ENCODE peak calls at places on chromosomes 12 and 14, in six cellular contexts. C is stomach, O is esophagus muscularis mucosa, F is GM23338, Z is SK-N-SH, L is HCT116. D is an unnamed sample.

GRCh38 chr12:47903927-47904646 is 707 bp downstream of the VDR start:
- DNase-seq in C (peak), O (no peak), F (peak), Z (no peak), L (peak), D (no peak)

GRCh38 chr14:39179042-39179441 is 4.0 kb downstream of the PNN start:
- DNase-seq in C (no peak), O (no peak), F (no peak), Z (no peak), L (no peak), D (no peak)

GRCh38 chr14:41016213-41016612 is 590.5 kb upstream of the LRFN5 start:
- DNase-seq in C (no peak), O (no peak), F (peak), Z (no peak), L (no peak), D (no peak)

GRCh38 chr12:87529386-87529785 is 499.8 kb downstream of the C12orf50 start:
- DNase-seq in C (no peak), O (no peak), F (no peak), Z (no peak), L (no peak), D (no peak)

GRCh38 chr12:106243620-106244019 is 4.2 kb downstream of the CKAP4 start:
- DNase-seq in C (no peak), O (no peak), F (no peak), Z (no peak), L (no peak), D (no peak)

GRCh38 chr14:87049886-87050820 is 942.8 kb downstream of the GALC start:
- DNase-seq in C (no peak), O (no peak), F (peak), Z (peak), L (no peak), D (no peak)

GRCh38 chr12:95986635-95987535 is 9.3 kb downstream of the HAL start:
- DNase-seq in C (no peak), O (peak), F (peak), Z (no peak), L (no peak), D (no peak)

GRCh38 chr12:76634074-76634570 is 74.6 kb upstream of the OSBPL8 start:
- DNase-seq in C (no peak), O (no peak), F (peak), Z (peak), L (no peak), D (no peak)

GRCh38 chr14:33035795-33036194 is 97.1 kb downstream of the NPAS3 start:
- DNase-seq in C (no peak), O (no peak), F (no peak), Z (no peak), L (no peak), D (no peak)

GRCh38 chr12:101607894-101608293 is 13.1 kb downstream of the MYBPC1 start:
- DNase-seq in C (peak), O (no peak), F (no peak), Z (no peak), L (no peak), D (no peak)

GRCh38 chr14:72545411-72546311 is 348.2 kb downstream of the DPF3 start:
- DNase-seq in C (no peak), O (no peak), F (no peak), Z (no peak), L (no peak), D (no peak)

GRCh38 chr12:96401061-96401871 is 1.0 kb upstream of the CDK17 start:
- DNase-seq in C (no peak), O (no peak), F (peak), Z (peak), L (peak), D (no peak)

GRCh38 chr14:71193663-71194062 is 286.4 kb downstream of the PCNX1 start:
- DNase-seq in C (no peak), O (no peak), F (peak), Z (no peak), L (no peak), D (no peak)

GRCh38 chr14:56299306-56299984 is 181.2 kb downstream of the PELI2 start:
- DNase-seq in C (no peak), O (no peak), F (peak), Z (no peak), L (no peak), D (no peak)

GRCh38 chr12:43882578-43883178 is 46.8 kb downstream of the TMEM117 start:
- DNase-seq in C (no peak), O (no peak), F (peak), Z (peak), L (peak), D (peak)

GRCh38 chr12:109779382-109779781 is 53.8 kb downstream of the TRPV4 start:
- DNase-seq in C (no peak), O (no peak), F (no peak), Z (no peak), L (no peak), D (no peak)

GRCh38 chr12:132465269-132466190 is 24.4 kb upstream of the FBRSL1 start:
- DNase-seq in C (no peak), O (no peak), F (no peak), Z (no peak), L (no peak), D (no peak)

GRCh38 chr12:100826323-100826722 is 31.7 kb downstream of the ANO4 start:
- DNase-seq in C (peak), O (no peak), F (peak), Z (no peak), L (peak), D (no peak)

GRCh38 chr12:89117448-89118034 is 234.8 kb downstream of the DUSP6 start:
- DNase-seq in C (peak), O (no peak), F (no peak), Z (no peak), L (peak), D (no peak)

GRCh38 chr12:118704517-118704916 is 276.8 kb upstream of the SRRM4 start:
- DNase-seq in C (no peak), O (no peak), F (peak), Z (peak), L (no peak), D (no peak)

GRCh38 chr12:98820005-98820404 is 174.9 kb downstream of the APAF1 start:
- DNase-seq in C (no peak), O (no peak), F (peak), Z (no peak), L (no peak), D (no peak)

GRCh38 chr12:17062296-17063061 is 456.5 kb upstream of the LMO3 start:
- DNase-seq in C (no peak), O (no peak), F (no peak), Z (no peak), L (no peak), D (peak)

GRCh38 chr14:69260979-69261605 is 1.1 kb downstream of the GALNT16 start:
- DNase-seq in C (peak), O (no peak), F (peak), Z (peak), L (no peak), D (no peak)

GRCh38 chr14:99862111-99862510 is 68.9 kb downstream of the EML1 start:
- DNase-seq in C (no peak), O (peak), F (no peak), Z (no peak), L (no peak), D (no peak)

GRCh38 chr12:86143162-86143561 is 113.0 kb downstream of the MGAT4C start:
- DNase-seq in C (no peak), O (no peak), F (no peak), Z (no peak), L (no peak), D (no peak)

GRCh38 chr12:508795-509194 is 49.1 kb downstream of the B4GALNT3 start:
- DNase-seq in C (peak), O (no peak), F (no peak), Z (no peak), L (no peak), D (no peak)

GRCh38 chr14:70257526-70257925 is 68.8 kb upstream of the SLC8A3 start:
- DNase-seq in C (no peak), O (no peak), F (peak), Z (no peak), L (peak), D (peak)

GRCh38 chr12:130916251-130916911 is 37.3 kb upstream of the ADGRD1 start:
- DNase-seq in C (peak), O (peak), F (peak), Z (peak), L (peak), D (peak)
- TF ChIP-seq POLR2AphosphoS5 in C (no peak), O (peak), F (no peak), Z (no peak), L (no peak), D (no peak)

DNA sequence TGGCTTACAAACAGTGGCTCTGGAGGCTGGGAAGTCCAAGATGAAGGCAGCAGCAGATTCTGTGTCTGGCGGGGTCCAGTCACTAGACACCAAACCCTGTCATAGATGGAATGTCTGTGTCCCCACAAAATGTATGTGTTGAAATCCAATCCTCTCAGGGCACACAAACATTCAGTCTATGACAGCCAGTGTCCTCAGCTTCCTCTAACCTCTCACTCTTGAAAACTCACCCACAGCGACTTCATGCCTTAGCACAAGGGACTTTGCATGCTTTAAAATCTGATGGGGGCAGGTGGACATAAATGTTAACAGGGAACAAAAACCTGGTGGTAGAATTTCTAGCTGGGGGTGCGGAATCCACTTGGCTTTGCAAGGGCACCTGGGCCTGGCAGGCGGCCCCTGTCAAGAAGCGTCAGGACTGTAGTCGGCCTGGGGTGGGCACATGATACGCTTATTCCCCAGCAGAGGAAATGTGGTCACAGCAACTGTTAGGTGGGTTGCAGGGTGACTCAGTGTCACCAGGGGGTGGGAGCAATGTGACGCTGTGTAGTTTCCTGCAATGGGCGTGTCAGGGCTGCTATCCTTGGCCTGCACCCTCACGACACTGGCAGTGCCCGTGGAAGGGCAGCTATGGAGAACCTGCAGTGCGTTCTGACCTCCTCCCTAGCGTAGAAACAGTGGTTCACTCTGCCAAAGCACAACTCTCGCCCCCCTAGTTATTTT is 17.7 kb downstream of the RIN3 start:
- DNase-seq in C (no peak), O (no peak), F (no peak), Z (no peak), L (no peak), D (no peak)
- H3K4me3 ChIP-seq in C (no peak), O (no peak), F (no peak), Z (no peak), L (no peak), D (no peak)

DNA sequence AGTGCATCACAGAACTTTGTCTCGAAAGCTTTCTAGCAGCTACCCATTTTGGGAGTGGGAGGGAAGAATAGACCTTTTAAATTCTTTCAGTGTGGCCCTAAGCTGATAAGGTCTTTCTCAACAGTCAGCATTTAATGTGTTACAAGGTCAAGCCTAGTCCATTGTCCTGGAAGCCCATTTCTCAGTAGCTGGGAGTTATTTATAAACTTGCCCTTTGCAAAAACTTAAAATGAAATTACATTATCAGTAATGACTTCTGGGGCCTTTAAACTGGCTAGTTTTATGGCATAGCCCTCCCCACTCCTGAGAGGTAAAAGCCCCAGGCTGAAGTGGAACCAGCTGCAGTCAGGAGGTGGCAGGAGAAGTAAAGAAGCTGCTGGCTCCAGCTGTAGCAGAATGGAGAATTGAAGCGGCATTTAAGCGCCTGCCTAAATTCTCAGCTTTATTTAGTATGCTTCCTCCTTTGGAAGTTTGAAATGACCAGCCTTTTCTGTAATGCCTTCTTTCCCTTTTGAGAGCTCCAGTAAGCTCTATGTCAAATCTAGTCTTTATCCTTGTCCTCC is 12.4 kb downstream of the COPZ1 start:
- DNase-seq in C (no peak), O (no peak), F (no peak), Z (no peak), L (no peak), D (no peak)
- TF ChIP-seq POLR2AphosphoS5 in C (no peak), O (no peak), F (no peak), Z (no peak), L (no peak), D (no peak)

DNA sequence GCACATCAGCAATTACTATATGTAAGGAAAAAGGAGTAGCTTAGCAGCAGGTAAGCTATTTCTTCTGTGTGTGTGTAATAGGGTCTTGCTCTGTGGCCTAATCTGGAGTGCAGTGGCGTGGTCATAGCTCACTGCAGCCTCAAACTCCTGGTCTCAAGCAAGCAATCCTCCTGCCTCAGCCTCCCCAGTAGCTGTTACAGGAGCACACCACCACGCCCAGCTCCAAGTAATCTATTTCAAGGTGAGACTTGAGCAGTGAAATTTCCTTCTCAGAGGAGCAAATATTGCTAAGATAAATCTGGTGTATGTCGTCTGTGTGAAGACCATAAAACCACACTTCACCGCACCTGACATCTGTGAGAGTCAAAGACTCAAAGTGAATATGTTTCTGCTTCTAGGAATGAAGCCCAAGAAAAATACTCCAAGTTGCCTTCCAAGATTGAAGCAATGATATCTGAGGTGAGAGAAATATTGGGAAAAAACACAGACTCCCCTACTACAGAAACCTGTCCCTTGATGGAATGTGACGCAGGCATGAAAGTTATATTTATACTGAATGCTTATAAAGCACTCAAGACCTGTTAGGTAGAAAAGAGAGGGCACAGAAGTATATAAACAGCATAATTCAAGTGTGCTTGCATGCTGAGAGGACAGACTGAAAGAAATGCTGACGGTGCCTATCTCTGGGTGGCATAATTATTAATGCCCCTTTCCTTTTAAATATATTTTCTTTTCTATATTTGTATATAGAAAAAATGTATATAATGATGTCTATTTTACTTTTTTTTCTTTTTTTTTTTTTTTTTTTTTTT is 2.5 kb upstream of the SELPLG start:
- DNase-seq in C (no peak), O (no peak), F (no peak), Z (no peak), L (no peak), D (no peak)
- H3K4me3 ChIP-seq in C (no peak), O (no peak), F (no peak), Z (no peak), L (no peak), D (no peak)

GRCh38 chr12:1773937-1774655 is 46.3 kb upstream of the LRTM2 start:
- DNase-seq in C (no peak), O (no peak), F (no peak), Z (no peak), L (no peak), D (no peak)
- TF ChIP-seq POLR2AphosphoS5 in C (no peak), O (no peak), F (no peak), Z (no peak), L (no peak), D (no peak)

GRCh38 chr14:103870144-103870876 is 22.9 kb upstream of the PPP1R13B start:
- DNase-seq in C (peak), O (no peak), F (no peak), Z (peak), L (no peak), D (no peak)

GRCh38 chr14:103875010-103875409 is 27.6 kb upstream of the PPP1R13B start:
- DNase-seq in C (no peak), O (no peak), F (no peak), Z (no peak), L (no peak), D (no peak)

GRCh38 chr14:103871596-103872480 is 24.5 kb upstream of the PPP1R13B start:
- DNase-seq in C (peak), O (no peak), F (peak), Z (no peak), L (no peak), D (no peak)

GRCh38 chr14:103870891-103871595 is 23.7 kb upstream of the PPP1R13B start:
- DNase-seq in C (no peak), O (no peak), F (no peak), Z (no peak), L (no peak), D (no peak)

GRCh38 chr14:103872492-103873113 is 25.2 kb upstream of the PPP1R13B start:
- DNase-seq in C (no peak), O (no peak), F (peak), Z (no peak), L (no peak), D (no peak)
- H3K4me3 ChIP-seq in C (peak), O (peak), F (peak), Z (no peak), L (peak), D (peak)

D was measured in Panc1.